ENCODE peak calls at places on chromosomes 4 and X, in five cellular contexts. K, H, F, V and X are unnamed samples.

GRCh38 chrX:121308276-121308805 is 260.9 kb downstream of the GLUD2 start:
- DNase-seq in K (peak), H (peak), F (peak), V (peak), X (peak)

GRCh38 chr4:31984872-31985271 is 1264.7 kb downstream of the PCDH7 start:
- DNase-seq in K (no peak), H (no peak), F (no peak), V (no peak), X (peak)

GRCh38 chrX:155216940-155217450 is 735 bp downstream of the VBP1 start:
- DNase-seq in K (peak), H (no peak), F (peak), V (no peak), X (peak)

GRCh38 chrX:22634081-22634480 is 361.4 kb downstream of the CBLL2 start:
- DNase-seq in K (peak), H (no peak), F (peak), V (no peak), X (peak)

GRCh38 chr4:118410143-118410542 is 57.3 kb upstream of the PRSS12 start:
- DNase-seq in K (peak), H (no peak), F (peak), V (no peak), X (peak)

GRCh38 chr4:24924309-24924781 is 11.5 kb upstream of the CCDC149 start:
- DNase-seq in K (peak), H (peak), F (peak), V (no peak), X (peak)

GRCh38 chr4:40254961-40255721 is 58.3 kb downstream of the RHOH start:
- DNase-seq in K (peak), H (no peak), F (peak), V (no peak), X (peak)

GRCh38 chr4:56078866-56079265 is 130.1 kb downstream of the CEP135 start:
- DNase-seq in K (no peak), H (no peak), F (no peak), V (no peak), X (peak)

DNA sequence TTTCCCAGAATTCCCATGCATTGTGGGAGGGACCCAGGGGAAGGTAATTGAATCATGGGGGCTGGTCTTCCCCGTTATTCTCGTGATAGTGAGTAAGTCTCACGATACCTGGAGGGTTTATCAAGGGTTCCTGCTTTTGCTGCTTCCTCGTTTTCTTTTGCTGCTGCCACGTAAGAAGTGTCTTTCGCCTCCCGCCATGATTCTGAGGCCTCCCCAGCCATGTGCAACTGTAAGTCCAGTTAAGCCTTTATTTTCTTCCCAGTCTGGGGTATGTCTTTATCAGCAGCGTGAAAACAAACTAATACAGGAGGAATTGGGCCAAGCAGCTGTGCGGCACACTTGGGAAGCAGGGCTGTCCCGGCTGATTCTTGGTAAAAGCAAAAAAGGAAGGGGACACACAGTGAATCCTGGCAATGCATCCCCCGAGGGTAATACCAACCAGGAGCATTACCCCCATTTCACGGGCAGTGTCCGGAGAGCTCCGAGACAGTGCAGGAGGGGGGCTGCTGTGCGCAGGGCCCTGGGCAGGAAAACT is 185.7 kb downstream of the AFAP1 start:
- DNase-seq in K (no peak), H (no peak), F (no peak), V (no peak), X (peak)
- H3K4me3 ChIP-seq in K (no peak), H (no peak), F (no peak), V (no peak), X (peak)

GRCh38 chr4:186689476-186689875 is 34.2 kb downstream of the FAT1 start:
- DNase-seq in K (no peak), H (peak), F (peak), V (no peak), X (no peak)
- H3K4me3 ChIP-seq in K (no peak), H (no peak), F (no peak), V (no peak), X (no peak)

GRCh38 chr4:138979742-138980141 is 35.8 kb upstream of the NOCT start:
- DNase-seq in K (no peak), H (no peak), F (no peak), V (no peak), X (no peak)

GRCh38 chr4:138982754-138983153 is 32.8 kb upstream of the NOCT start:
- DNase-seq in K (peak), H (no peak), F (no peak), V (no peak), X (no peak)

GRCh38 chr4:138984647-138985046 is 30.9 kb upstream of the NOCT start:
- DNase-seq in K (no peak), H (no peak), F (no peak), V (no peak), X (no peak)

GRCh38 chr4:138983690-138984089 is 31.9 kb upstream of the NOCT start:
- DNase-seq in K (no peak), H (no peak), F (no peak), V (no peak), X (no peak)

GRCh38 chr4:138981930-138982390 is 33.6 kb upstream of the NOCT start:
- DNase-seq in K (peak), H (no peak), F (peak), V (peak), X (peak)
- H3K4me3 ChIP-seq in K (no peak), H (no peak), F (no peak), V (no peak), X (no peak)

DNA sequence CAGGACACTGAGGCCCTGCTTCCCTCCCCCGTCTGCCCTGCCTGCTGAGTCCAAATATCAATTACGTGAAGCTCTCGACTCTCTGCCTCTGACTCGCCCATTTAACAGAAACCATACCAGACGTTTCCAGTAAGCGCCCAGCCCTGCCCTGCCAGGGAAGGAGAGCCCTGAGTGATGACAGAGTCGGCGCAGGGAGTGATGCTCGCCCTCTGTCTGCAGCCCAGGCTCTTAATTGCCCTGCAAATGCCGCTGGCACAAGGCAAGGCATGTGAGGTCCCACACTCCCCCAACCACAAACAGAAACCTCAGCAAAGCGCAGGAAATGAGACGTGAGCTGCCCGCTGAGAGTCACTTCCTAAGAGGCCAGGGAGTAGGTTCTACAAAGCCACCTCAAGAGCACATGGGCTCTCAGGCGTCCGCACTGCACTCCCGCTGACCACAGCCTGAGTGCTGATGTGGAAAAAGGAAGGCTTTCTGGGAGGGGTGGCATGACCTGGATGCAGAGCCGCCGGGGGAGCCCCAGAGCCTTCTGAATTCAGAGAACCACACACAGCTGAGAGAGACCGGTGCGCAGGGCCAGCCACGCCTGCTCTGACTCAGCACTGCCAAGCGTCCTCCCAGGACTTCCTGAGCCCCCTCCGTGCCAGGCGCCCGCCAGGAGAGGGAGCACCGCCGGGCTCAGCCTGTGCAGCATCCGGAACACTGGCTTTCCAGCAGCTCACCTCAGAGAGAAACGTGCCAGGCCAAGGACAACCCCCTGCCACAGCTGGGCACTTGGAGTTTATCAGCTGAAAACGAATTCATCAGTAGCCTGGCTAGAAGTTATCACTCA is 5.3 kb downstream of the ZFYVE28 start:
- DNase-seq in K (peak), H (peak), F (peak), V (peak), X (peak)
- H3K4me3 ChIP-seq in K (peak), H (peak), F (peak), V (peak), X (no peak)

GRCh38 chr4:67571975-67572374 is 13.4 kb downstream of the STAP1 start:
- DNase-seq in K (no peak), H (no peak), F (no peak), V (no peak), X (no peak)

GRCh38 chr4:67573193-67573592 is 14.7 kb downstream of the STAP1 start:
- DNase-seq in K (no peak), H (no peak), F (no peak), V (no peak), X (no peak)

GRCh38 chr4:67576538-67576937 is 18.0 kb downstream of the STAP1 start:
- DNase-seq in K (no peak), H (no peak), F (no peak), V (no peak), X (no peak)

GRCh38 chr4:67575232-67575888 is 16.8 kb downstream of the STAP1 start:
- DNase-seq in K (no peak), H (no peak), F (no peak), V (no peak), X (peak)

DNA sequence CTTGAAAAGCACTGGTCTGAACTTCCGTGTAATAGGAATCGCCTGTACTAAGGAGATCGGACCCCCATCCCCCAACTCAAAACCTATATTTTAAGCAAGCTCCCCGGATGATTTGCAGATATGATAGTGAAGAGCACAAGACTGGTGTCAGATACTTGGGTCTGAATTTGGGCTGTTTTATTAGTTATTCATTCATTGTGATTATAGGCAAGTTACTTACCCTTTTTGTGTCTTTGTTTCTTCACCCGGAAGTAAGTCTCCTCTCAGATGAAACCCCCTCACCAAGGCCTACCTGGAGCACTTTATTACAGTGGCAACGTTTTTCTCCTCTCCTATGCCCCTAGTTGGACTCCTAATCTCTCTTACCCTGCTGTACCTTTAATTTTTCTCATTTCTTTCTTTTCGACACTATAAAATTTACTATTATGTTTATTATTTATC is 17.4 kb downstream of the STAP1 start:
- DNase-seq in K (no peak), H (no peak), F (no peak), V (no peak), X (no peak)
- H3K4me3 ChIP-seq in K (no peak), H (no peak), F (no peak), V (no peak), X (peak)

GRCh38 chrX:100926453-100926852 is 2.3 kb downstream of the XKRX start:
- DNase-seq in K (peak), H (no peak), F (peak), V (no peak), X (no peak)
- H3K4me3 ChIP-seq in K (no peak), H (no peak), F (no peak), V (no peak), X (no peak)

GRCh38 chr4:81215219-81215892 is at the start of gene PRKG2:
- DNase-seq in K (peak), H (peak), F (peak), V (no peak), X (peak)
- H3K4me3 ChIP-seq in K (peak), H (peak), F (peak), V (peak), X (peak)

GRCh38 chr4:146274774-146275173 is 60.4 kb downstream of the REELD1 start:
- DNase-seq in K (no peak), H (no peak), F (no peak), V (no peak), X (no peak)
- H3K4me3 ChIP-seq in K (no peak), H (no peak), F (no peak), V (no peak), X (no peak)